ENCODE peak calls at places on chromosomes 3 and 15, in five cellular contexts. Z is progenitor cell of endocrine pancreas, N is HT1080, D is cerebellar cortex, C is HEK293T. E is an unnamed sample.

GRCh38 chr15:80925597-80926059 is 64.0 kb downstream of the MESD start:
- DNase-seq in C (no peak), D (peak), N (peak), Z (no peak), E (no peak)

GRCh38 chr3:123728014-123728413 is 143.2 kb upstream of the HACD2 start:
- DNase-seq in D (no peak), N (no peak), C (no peak), Z (no peak), E (no peak)

GRCh38 chr3:97131476-97131875 is 317.1 kb downstream of the EPHA6 start:
- DNase-seq in C (no peak), D (peak), N (no peak), Z (no peak), E (no peak)

GRCh38 chr3:134359121-134360010 is 14.9 kb downstream of the AMOTL2 start:
- DNase-seq in Z (no peak), C (no peak), D (peak), N (no peak), E (no peak)

GRCh38 chr15:78679089-78679511 is 38.1 kb upstream of the CHRNB4 start:
- DNase-seq in Z (no peak), D (no peak), C (no peak), N (no peak), E (no peak)

GRCh38 chr15:60328852-60329443 is 68.8 kb downstream of the ANXA2 start:
- DNase-seq in C (peak), Z (no peak), D (no peak), N (no peak), E (peak)

GRCh38 chr3:109178701-109179100 is 42.2 kb downstream of the C3orf85 start:
- DNase-seq in Z (no peak), C (no peak), N (no peak), D (peak), E (no peak)

GRCh38 chr15:80105193-80105984 is 45.9 kb downstream of the ZFAND6 start:
- DNase-seq in Z (no peak), D (no peak), C (no peak), N (peak), E (no peak)

GRCh38 chr3:155448531-155448930 is 155.0 kb upstream of the STRIT1 start:
- DNase-seq in D (no peak), N (no peak), C (no peak), Z (no peak), E (no peak)

GRCh38 chr3:169660709-169661566 is 2.6 kb downstream of the MECOM start:
- DNase-seq in C (no peak), N (no peak), D (no peak), Z (no peak), E (no peak)

E was measured in D341Med.